ENCODE peak calls at places on chromosomes 16 and 17, in five cellular contexts. I is mesenchymal stem cell, C is H9, F is neuronal stem cell, Q is trophoblast cell. Y is an unnamed sample.

GRCh38 chr16:61313931-61314330 is 722.3 kb downstream of the CDH8 start:
- DNase-seq in I (no peak), C (no peak), F (no peak), Q (peak; percentile 69), Y (no peak)

GRCh38 chr16:17151335-17151734 is 319.4 kb downstream of the XYLT1 start:
- DNase-seq in I (no peak), C (no peak), F (no peak), Q (no peak), Y (no peak)

GRCh38 chr17:17682293-17682736 is 1.1 kb downstream of the RAI1 start:
- DNase-seq in I (peak; percentile 52), C (no peak), F (no peak), Q (peak; percentile 21), Y (no peak)

GRCh38 chr16:21656795-21657768 is 4.7 kb upstream of the IGSF6 start:
- DNase-seq in I (peak; percentile 69), C (no peak), F (peak; percentile 55), Q (peak; percentile 69), Y (no peak)

GRCh38 chr16:22924492-22924891 is 110.5 kb downstream of the HS3ST2 start:
- DNase-seq in I (no peak), C (no peak), F (no peak), Q (no peak), Y (no peak)

GRCh38 chr16:56866955-56867830 is 2.2 kb downstream of the SLC12A3 start:
- DNase-seq in I (peak; percentile 64), C (no peak), F (peak; percentile 61), Q (peak; percentile 81), Y (peak; percentile 63)

GRCh38 chr17:44221072-44221861 is 1.8 kb upstream of the UBTF start:
- DNase-seq in I (peak; percentile 93), C (peak; percentile 84), F (peak; percentile 76), Q (peak; percentile 82), Y (peak; percentile 84)

GRCh38 chr17:74690409-74690825 is 22.3 kb downstream of the CD300LF start:
- DNase-seq in I (no peak), C (no peak), F (no peak), Q (peak; percentile 20), Y (no peak)

GRCh38 chr17:67059372-67059771 is 15.0 kb downstream of the CACNG1 start:
- DNase-seq in I (no peak), C (peak; percentile 15), F (no peak), Q (no peak), Y (no peak)

GRCh38 chr17:51435641-51436091 is 175.3 kb downstream of the UTP18 start:
- DNase-seq in I (no peak), C (peak; percentile 85), F (peak; percentile 21), Q (no peak), Y (peak; percentile 7)

GRCh38 chr16:65667013-65667578 is 545.2 kb upstream of the CDH11 start:
- DNase-seq in I (peak; percentile 34), C (peak; percentile 51), F (no peak), Q (no peak), Y (no peak)

GRCh38 chr16:6111390-6111789 is 1013.8 kb upstream of the EEF2KMT start:
- DNase-seq in I (no peak), C (no peak), F (no peak), Q (no peak), Y (no peak)

GRCh38 chr17:66535611-66536010 is 233.2 kb downstream of the PRKCA start:
- DNase-seq in I (no peak), C (no peak), F (no peak), Q (no peak), Y (no peak)

GRCh38 chr17:15651583-15652110 is 32.1 kb upstream of the FBXW10B start:
- DNase-seq in I (peak; percentile 99), C (peak; percentile 87), F (peak; percentile 37), Q (peak; percentile 95), Y (peak; percentile 43)

GRCh38 chr17:603405-604193 is 111.0 kb downstream of the VPS53 start:
- DNase-seq in I (peak; percentile 10), C (no peak), F (no peak), Q (no peak), Y (no peak)

GRCh38 chr17:39376434-39376833 is 25.0 kb downstream of the FBXL20 start:
- DNase-seq in I (no peak), C (no peak), F (no peak), Q (peak; percentile 58), Y (no peak)

GRCh38 chr16:81029930-81030604 is 5.6 kb upstream of the ATMIN start:
- DNase-seq in I (no peak), C (no peak), F (no peak), Q (peak; percentile 40), Y (no peak)

GRCh38 chr16:23865853-23866252 is 30.1 kb downstream of the PRKCB start:
- DNase-seq in I (no peak), C (peak; percentile 71), F (no peak), Q (no peak), Y (no peak)

DNA sequence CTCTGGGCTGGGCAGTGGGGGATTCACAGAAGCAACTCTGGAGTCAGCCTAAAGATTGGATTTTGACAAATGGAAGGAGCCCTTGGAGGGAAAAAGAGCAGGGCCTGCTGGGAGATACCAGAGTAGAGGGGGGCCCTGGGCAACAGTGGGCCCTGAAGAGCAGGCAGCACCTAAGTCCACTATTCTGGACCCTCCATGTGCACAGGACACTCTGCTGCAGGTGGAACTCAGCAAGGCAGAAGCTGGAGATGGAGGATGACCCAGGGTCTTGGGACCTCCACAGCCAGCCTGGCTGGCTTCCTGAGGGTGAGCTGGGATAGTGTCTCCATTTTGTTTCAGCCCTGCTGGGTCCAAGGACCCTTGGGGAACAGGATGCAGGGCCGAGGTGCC is 63.0 kb upstream of the TEX2 start:
- DNase-seq in I (no peak), C (no peak), F (no peak), Q (no peak), Y (no peak)
- H2BK12ac ChIP-seq in I (peak overlapping the region; percentile 23), C (no peak overlapping the region), F (no peak overlapping the region), Q (no peak overlapping the region), Y (no peak overlapping the region)

DNA sequence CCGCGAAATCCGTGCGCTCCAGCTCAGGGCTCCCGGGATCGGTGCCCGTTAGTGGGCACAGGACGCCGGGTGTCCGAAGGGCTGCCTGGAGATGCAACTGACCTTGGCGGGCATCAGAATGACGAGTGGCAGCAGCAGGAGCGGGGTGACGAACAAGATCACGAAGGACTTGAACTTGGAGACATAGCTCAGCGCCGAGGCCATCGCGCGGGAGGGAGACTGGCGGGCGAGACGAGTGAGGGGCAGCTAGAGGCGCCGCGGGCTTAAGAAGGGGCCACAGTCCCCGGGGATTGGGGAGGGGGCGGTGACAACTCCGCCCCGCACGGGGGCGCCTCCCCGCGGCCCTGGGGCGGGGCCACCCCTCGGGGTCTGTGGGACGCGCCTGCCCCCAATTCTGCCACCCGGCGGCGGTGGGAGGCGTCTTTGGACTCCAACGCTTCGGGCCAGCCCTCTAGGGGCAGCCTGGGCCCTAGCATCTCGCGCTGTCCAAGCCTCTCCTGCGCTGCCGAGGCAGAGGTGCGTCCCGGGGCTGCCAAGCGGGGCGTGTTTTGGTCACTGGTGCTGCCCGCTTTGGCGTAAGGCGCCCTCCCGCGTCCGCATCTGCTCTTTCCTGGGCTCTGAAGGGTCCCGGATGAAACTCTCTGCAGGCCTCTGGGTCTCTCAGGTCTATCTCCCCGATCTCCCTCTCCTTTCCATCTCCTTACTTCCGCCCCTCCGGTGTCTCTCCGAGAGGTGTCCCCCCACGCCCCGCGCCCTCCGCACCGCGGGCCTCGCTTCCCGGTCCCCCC is at the start of gene SLC13A5:
- DNase-seq in I (peak; percentile 27), C (peak; percentile 94), F (peak; percentile 56), Q (peak; percentile 6), Y (peak; percentile 84)
- H2BK12ac ChIP-seq in I (no peak within 1 kb of the TSS), C (no peak within 1 kb of the TSS), F (peak within 1 kb of the TSS; percentile 80), Q (no peak within 1 kb of the TSS), Y (peak within 1 kb of the TSS; percentile 95)

GRCh38 chr16:7443966-7444365 is 111.3 kb downstream of the RBFOX1 start:
- DNase-seq in I (no peak), C (no peak), F (no peak), Q (no peak), Y (no peak)

GRCh38 chr16:7452090-7452489 is 119.4 kb downstream of the RBFOX1 start:
- DNase-seq in I (no peak), C (no peak), F (no peak), Q (no peak), Y (no peak)

GRCh38 chr16:7449306-7449705 is 116.7 kb downstream of the RBFOX1 start:
- DNase-seq in I (no peak), C (no peak), F (no peak), Q (no peak), Y (no peak)

DNA sequence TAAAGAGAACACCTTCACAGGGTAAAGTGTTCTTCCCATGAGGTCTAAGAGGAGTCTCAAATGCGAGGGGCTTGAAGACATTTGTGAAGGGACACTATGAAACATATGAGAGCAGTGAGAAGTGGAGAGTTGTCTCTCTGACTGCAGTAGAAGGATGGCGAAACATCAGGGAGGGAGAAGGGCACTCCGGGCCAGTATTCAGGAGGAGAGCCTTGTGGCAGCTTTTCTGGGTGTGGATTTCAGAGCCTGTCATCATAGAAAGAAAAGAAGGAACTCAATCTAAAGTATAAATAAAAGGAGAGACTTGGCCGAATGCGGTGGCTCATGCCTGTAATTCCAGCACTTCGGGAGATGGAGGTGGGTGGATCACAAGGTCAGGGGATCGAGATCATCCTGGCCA is 117.2 kb downstream of the RBFOX1 start:
- DNase-seq in I (no peak), C (no peak), F (no peak), Q (no peak), Y (no peak)
- H2BK12ac ChIP-seq in I (no peak overlapping the region), C (no peak overlapping the region), F (no peak overlapping the region), Q (no peak overlapping the region), Y (no peak overlapping the region)

GRCh38 chr17:78817123-78817522 is 23.5 kb downstream of the USP36 start:
- DNase-seq in I (no peak), C (no peak), F (no peak), Q (no peak), Y (no peak)
- H2BK12ac ChIP-seq in I (no peak overlapping the region), C (no peak overlapping the region), F (no peak overlapping the region), Q (no peak overlapping the region), Y (no peak overlapping the region)

GRCh38 chr16:51719376-51719775 is 568.3 kb upstream of the SALL1 start:
- DNase-seq in I (no peak), C (no peak), F (no peak), Q (no peak), Y (no peak)

GRCh38 chr16:51723016-51723724 is 572.1 kb upstream of the SALL1 start:
- DNase-seq in I (no peak), C (no peak), F (no peak), Q (no peak), Y (no peak)

DNA sequence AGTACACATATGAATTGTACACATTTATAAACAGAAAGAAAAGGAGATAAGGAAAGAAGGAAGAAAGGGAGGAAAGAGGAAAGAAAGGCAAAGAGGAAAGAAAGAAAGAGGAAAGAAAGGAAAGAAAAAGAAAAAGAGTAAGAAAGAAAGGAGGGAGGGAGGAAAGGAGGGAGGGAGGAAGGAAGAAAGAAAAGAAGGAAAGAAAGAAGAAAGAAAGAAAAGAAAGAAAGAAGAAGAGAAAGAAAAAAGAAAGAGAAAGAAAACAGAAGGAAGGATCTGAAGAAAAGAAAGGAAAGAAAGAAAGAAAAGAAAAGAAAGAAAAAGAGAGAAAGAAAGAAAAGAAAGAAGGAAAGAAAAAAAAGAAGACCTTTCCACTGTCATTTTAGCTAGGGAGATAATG is 571.4 kb upstream of the SALL1 start:
- DNase-seq in I (no peak), C (no peak), F (no peak), Q (no peak), Y (no peak)
- H2BK12ac ChIP-seq in I (no peak overlapping the region), C (no peak overlapping the region), F (no peak overlapping the region), Q (no peak overlapping the region), Y (no peak overlapping the region)

DNA sequence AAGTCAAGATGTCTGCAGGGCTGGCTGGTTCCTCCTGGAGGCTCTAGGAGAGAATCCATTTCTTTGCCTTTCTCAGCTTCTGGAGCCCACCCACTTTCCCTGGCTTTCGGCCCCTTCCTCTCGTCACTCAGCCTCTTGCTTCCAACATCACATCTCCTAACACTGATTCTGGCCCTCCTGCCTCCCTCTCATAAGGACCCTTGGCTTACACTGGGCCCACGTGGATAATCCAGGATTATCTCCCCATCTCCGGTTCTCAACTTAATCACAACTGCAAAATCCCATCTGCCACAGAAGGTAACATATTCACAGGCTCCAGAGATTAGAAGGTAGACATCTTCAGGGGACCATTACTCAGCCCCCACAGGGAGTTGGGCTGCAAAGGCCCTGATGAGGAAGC is 81.3 kb downstream of the GAS7 start:
- DNase-seq in I (no peak), C (no peak), F (no peak), Q (no peak), Y (no peak)
- H2BK12ac ChIP-seq in I (peak overlapping the region; percentile 64), C (no peak overlapping the region), F (no peak overlapping the region), Q (peak overlapping the region; percentile 44), Y (peak overlapping the region; percentile 71)

Y was measured in H1.